ENCODE peak calls at places on chromosomes 5 and 9, in four cellular contexts. One of them, this sample, is unnamed.

GRCh38 chr5:55232985-55233928 is at the start of gene CCNO:
- DNase-seq in Peyer's patch: peak; percentile 76
- DNase-seq in suprapubic skin: peak; percentile 70
- DNase-seq in PC-3: peak; percentile 84
- DNase-seq in this sample: peak; percentile 76

GRCh38 chr5:175002128-175002527 is 277.7 kb downstream of the MSX2 start:
- DNase-seq in Peyer's patch: no peak
- DNase-seq in suprapubic skin: no peak
- DNase-seq in PC-3: no peak
- DNase-seq in this sample: no peak

GRCh38 chr9:107983191-107983603 is 493.6 kb upstream of the KLF4 start:
- DNase-seq in Peyer's patch: no peak
- DNase-seq in suprapubic skin: no peak
- DNase-seq in PC-3: peak; percentile 17
- DNase-seq in this sample: no peak

GRCh38 chr9:125908138-125908537 is 161.0 kb downstream of the PBX3 start:
- DNase-seq in Peyer's patch: no peak
- DNase-seq in suprapubic skin: no peak
- DNase-seq in PC-3: no peak
- DNase-seq in this sample: no peak

GRCh38 chr5:95673076-95673475 is 9.7 kb downstream of the SPATA9 start:
- DNase-seq in Peyer's patch: no peak
- DNase-seq in suprapubic skin: no peak
- DNase-seq in PC-3: no peak
- DNase-seq in this sample: no peak

GRCh38 chr9:69215774-69216482 is 41.9 kb downstream of the TJP2 start:
- DNase-seq in Peyer's patch: no peak
- DNase-seq in suprapubic skin: no peak
- DNase-seq in PC-3: no peak
- DNase-seq in this sample: no peak

GRCh38 chr5:62305358-62305714 is 670 bp upstream of the KIF2A start:
- DNase-seq in Peyer's patch: no peak
- DNase-seq in suprapubic skin: no peak
- DNase-seq in PC-3: no peak
- DNase-seq in this sample: no peak

GRCh38 chr5:43711496-43711895 is 108.5 kb downstream of the NNT start:
- DNase-seq in Peyer's patch: no peak
- DNase-seq in suprapubic skin: no peak
- DNase-seq in PC-3: peak; percentile 59
- DNase-seq in this sample: no peak

GRCh38 chr5:180154821-180155220 is 54.2 kb downstream of the RASGEF1C start:
- DNase-seq in Peyer's patch: peak; percentile 18
- DNase-seq in suprapubic skin: no peak
- DNase-seq in PC-3: no peak
- DNase-seq in this sample: peak; percentile 29

GRCh38 chr5:68446487-68446894 is 230.9 kb downstream of the PIK3R1 start:
- DNase-seq in Peyer's patch: no peak
- DNase-seq in suprapubic skin: no peak
- DNase-seq in PC-3: no peak
- DNase-seq in this sample: no peak

GRCh38 chr9:83472221-83472665 is 66.0 kb downstream of the FRMD3 start:
- DNase-seq in Peyer's patch: peak; percentile 74
- DNase-seq in suprapubic skin: no peak
- DNase-seq in PC-3: peak; percentile 91
- DNase-seq in this sample: no peak

GRCh38 chr5:92956886-92957285 is 624.1 kb downstream of the NR2F1-AS1 start:
- DNase-seq in Peyer's patch: no peak
- DNase-seq in suprapubic skin: no peak
- DNase-seq in PC-3: no peak
- DNase-seq in this sample: no peak

GRCh38 chr5:109299557-109299956 is 110.2 kb downstream of the PJA2 start:
- DNase-seq in Peyer's patch: no peak
- DNase-seq in suprapubic skin: no peak
- DNase-seq in PC-3: no peak
- DNase-seq in this sample: no peak

GRCh38 chr5:176436641-176437040 is 11.5 kb upstream of the FAF2 start:
- DNase-seq in Peyer's patch: no peak
- DNase-seq in suprapubic skin: no peak
- DNase-seq in PC-3: peak; percentile 46
- DNase-seq in this sample: no peak

GRCh38 chr9:99352786-99353185 is 130.7 kb downstream of the SEC61B start:
- DNase-seq in Peyer's patch: no peak
- DNase-seq in suprapubic skin: no peak
- DNase-seq in PC-3: no peak
- DNase-seq in this sample: no peak

GRCh38 chr5:89534331-89534730 is 651.3 kb upstream of the MEF2C start:
- DNase-seq in Peyer's patch: no peak
- DNase-seq in suprapubic skin: no peak
- DNase-seq in PC-3: no peak
- DNase-seq in this sample: no peak

GRCh38 chr5:145681216-145681615 is 153.9 kb downstream of the PRELID2 start:
- DNase-seq in Peyer's patch: no peak
- DNase-seq in suprapubic skin: no peak
- DNase-seq in PC-3: no peak
- DNase-seq in this sample: no peak

GRCh38 chr5:10591946-10592345 is 28.1 kb downstream of the ANKRD33B start:
- DNase-seq in Peyer's patch: no peak
- DNase-seq in suprapubic skin: no peak
- DNase-seq in PC-3: peak; percentile 30
- DNase-seq in this sample: no peak

GRCh38 chr5:97181856-97182545 is 1.0 kb downstream of the RIOK2 start:
- DNase-seq in Peyer's patch: no peak
- DNase-seq in suprapubic skin: no peak
- DNase-seq in PC-3: no peak
- DNase-seq in this sample: no peak

GRCh38 chr9:134139081-134139480 is 3.2 kb downstream of the WDR5 start:
- DNase-seq in Peyer's patch: no peak
- DNase-seq in suprapubic skin: no peak
- DNase-seq in PC-3: no peak
- DNase-seq in this sample: no peak

GRCh38 chr5:14265574-14265973 is 122.4 kb downstream of the TRIO start:
- DNase-seq in Peyer's patch: no peak
- DNase-seq in suprapubic skin: no peak
- DNase-seq in PC-3: peak; percentile 98
- DNase-seq in this sample: no peak

GRCh38 chr5:43039468-43040286 is 442 bp downstream of the ANXA2R start:
- DNase-seq in Peyer's patch: peak; percentile 86
- DNase-seq in suprapubic skin: peak; percentile 85
- DNase-seq in PC-3: peak; percentile 84
- DNase-seq in this sample: no peak

DNA sequence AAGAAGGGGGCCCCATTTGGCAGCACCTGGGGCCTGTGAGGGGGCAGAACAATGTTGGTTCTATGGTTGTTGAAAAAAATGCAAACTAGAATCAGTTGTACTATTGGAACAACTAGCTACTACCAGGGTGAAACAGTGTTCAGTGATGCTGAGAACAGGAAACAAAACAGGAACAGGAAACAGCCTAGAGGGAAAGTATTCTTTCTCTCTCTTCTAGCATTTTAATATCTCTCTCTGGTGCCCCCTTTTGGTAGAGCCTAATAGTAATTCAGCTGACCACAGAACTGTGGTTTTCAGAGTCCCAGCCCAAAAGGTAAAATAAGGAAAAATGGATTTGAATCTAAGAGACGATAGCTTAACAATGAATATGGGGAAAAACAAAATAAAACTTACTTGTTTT is 138.0 kb upstream of the KCNN2 start:
- DNase-seq in Peyer's patch: no peak
- DNase-seq in suprapubic skin: no peak
- DNase-seq in PC-3: peak; percentile 58
- DNase-seq in this sample: no peak
- TF ChIP-seq CTCF in Peyer's patch: no peak
- TF ChIP-seq CTCF in suprapubic skin: no peak
- TF ChIP-seq CTCF in PC-3: peak; percentile 60
- TF ChIP-seq CTCF in this sample: peak; percentile 60

GRCh38 chr9:128175743-128176142 is 15.6 kb downstream of the CIZ1 start:
- DNase-seq in Peyer's patch: no peak
- DNase-seq in suprapubic skin: no peak
- DNase-seq in PC-3: no peak
- DNase-seq in this sample: no peak
- TF ChIP-seq CTCF in Peyer's patch: no peak
- TF ChIP-seq CTCF in suprapubic skin: no peak
- TF ChIP-seq CTCF in PC-3: no peak
- TF ChIP-seq CTCF in this sample: no peak

GRCh38 chr5:178854284-178854683 is 5.5 kb upstream of the ZNF354B start:
- DNase-seq in Peyer's patch: no peak
- DNase-seq in suprapubic skin: no peak
- DNase-seq in PC-3: no peak
- DNase-seq in this sample: no peak

GRCh38 chr5:178861627-178862026 is 1.9 kb downstream of the ZNF354B start:
- DNase-seq in Peyer's patch: no peak
- DNase-seq in suprapubic skin: no peak
- DNase-seq in PC-3: no peak
- DNase-seq in this sample: peak; percentile 37

DNA sequence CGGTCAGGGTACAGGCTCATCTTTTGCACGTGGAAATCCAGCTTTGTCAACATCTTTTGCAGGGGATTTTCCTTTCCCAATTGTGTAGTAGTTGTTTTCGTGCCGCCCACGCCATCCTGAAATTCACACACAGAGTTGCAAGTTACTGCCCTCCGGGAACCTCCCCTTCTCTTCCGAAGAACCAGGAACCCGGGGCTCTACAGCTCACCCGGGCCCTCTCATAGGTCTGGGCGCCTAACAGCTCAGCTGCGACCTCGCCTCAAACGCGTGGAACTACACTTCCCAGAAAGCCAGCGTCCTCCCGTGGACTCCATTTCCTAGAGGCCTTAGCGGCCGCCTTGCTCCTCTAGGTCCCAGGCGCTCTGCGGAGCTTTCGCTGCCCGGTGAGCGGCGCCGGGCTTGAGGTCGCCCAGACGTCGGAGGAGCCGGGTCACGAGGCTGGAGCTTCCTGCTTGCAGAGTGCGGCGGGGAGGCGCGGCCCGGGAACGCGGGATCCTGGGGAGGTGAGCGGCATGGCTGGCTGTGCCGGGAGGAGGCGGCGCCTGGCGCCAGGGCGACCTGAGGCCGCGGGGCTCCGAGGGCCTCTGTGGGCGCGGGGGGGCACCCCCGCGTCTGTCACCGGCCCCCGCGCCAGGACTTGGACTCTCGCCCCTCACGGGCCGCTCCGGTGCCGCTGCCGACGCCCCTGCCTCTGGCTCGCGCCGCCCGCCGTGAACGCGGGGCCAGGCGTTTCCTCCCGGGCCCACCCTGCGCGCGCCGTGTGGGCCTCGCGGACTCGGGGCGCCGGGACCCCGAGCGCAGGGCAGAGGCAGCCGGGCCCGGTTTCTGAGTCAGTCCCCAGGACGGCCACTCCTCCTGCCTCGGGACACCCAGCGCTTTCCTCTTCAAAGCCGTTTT is at the start of gene ZNF354B:
- DNase-seq in Peyer's patch: peak; percentile 96
- DNase-seq in suprapubic skin: peak; percentile 93
- DNase-seq in PC-3: peak; percentile 93
- DNase-seq in this sample: peak; percentile 89
- TF ChIP-seq CTCF in Peyer's patch: no peak
- TF ChIP-seq CTCF in suprapubic skin: no peak
- TF ChIP-seq CTCF in PC-3: no peak
- TF ChIP-seq CTCF in this sample: no peak

DNA sequence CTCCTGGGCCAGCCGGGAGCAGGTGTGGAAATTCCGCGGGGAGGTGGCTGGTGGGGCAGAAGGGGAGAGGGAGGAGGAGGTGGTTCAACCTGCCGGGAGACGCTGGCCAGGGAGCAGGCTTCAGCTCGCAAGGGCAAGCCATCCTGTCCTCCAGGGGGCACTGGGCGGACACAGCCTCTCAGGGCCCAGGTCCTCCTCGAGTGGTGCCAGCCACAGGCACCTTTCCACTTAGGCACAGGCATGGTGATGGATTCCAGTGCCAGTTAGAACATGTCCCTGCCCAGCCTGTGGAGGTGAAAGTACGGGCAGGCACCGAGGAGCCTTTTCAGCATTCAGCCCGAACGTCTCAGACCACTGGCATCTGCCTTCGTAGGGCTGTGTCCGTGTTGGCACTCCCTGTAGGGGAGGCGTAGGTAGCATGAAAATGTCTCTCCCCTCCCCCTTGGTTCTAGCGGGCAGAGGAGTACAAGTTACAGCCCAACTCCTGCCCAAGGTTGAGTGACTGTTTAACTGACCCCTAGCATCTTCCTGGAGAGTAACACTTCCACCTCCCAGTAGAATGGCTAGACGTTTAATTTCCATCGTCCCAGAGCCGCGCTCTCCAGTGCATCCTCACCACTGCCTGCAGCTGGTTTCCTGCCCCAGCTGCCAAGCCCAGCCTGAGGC is 48.9 kb downstream of the DAB2IP start:
- DNase-seq in Peyer's patch: peak; percentile 73
- DNase-seq in suprapubic skin: peak; percentile 80
- DNase-seq in PC-3: peak; percentile 55
- DNase-seq in this sample: no peak
- TF ChIP-seq CTCF in Peyer's patch: no peak
- TF ChIP-seq CTCF in suprapubic skin: peak; percentile 39
- TF ChIP-seq CTCF in PC-3: peak; percentile 64
- TF ChIP-seq CTCF in this sample: peak; percentile 61

GRCh38 chr5:135225856-135226560 is 173.0 kb downstream of the MACROH2A1 start:
- DNase-seq in Peyer's patch: peak; percentile 19
- DNase-seq in suprapubic skin: peak; percentile 21
- DNase-seq in PC-3: no peak
- DNase-seq in this sample: no peak
- TF ChIP-seq CTCF in Peyer's patch: no peak
- TF ChIP-seq CTCF in suprapubic skin: no peak
- TF ChIP-seq CTCF in PC-3: no peak
- TF ChIP-seq CTCF in this sample: no peak

GRCh38 chr5:123119334-123119986 is 30.4 kb downstream of the PRDM6 start:
- DNase-seq in Peyer's patch: no peak
- DNase-seq in suprapubic skin: no peak
- DNase-seq in PC-3: no peak
- DNase-seq in this sample: no peak
- TF ChIP-seq CTCF in Peyer's patch: no peak
- TF ChIP-seq CTCF in suprapubic skin: no peak
- TF ChIP-seq CTCF in PC-3: no peak
- TF ChIP-seq CTCF in this sample: no peak

GRCh38 chr5:148311516-148311915 is 707 bp upstream of the SPINK7 start:
- DNase-seq in Peyer's patch: no peak
- DNase-seq in suprapubic skin: no peak
- DNase-seq in PC-3: peak; percentile 23
- DNase-seq in this sample: no peak

GRCh38 chr5:148309019-148309418 is 3.2 kb upstream of the SPINK7 start:
- DNase-seq in Peyer's patch: no peak
- DNase-seq in suprapubic skin: no peak
- DNase-seq in PC-3: no peak
- DNase-seq in this sample: no peak

GRCh38 chr5:148312159-148312558 is at the start of gene SPINK7:
- DNase-seq in Peyer's patch: no peak
- DNase-seq in suprapubic skin: no peak
- DNase-seq in PC-3: peak; percentile 47
- DNase-seq in this sample: no peak

GRCh38 chr5:148309746-148310145 is 2.5 kb upstream of the SPINK7 start:
- DNase-seq in Peyer's patch: no peak
- DNase-seq in suprapubic skin: no peak
- DNase-seq in PC-3: no peak
- DNase-seq in this sample: no peak

GRCh38 chr5:148314187-148314586 is 2.0 kb downstream of the SPINK7 start:
- DNase-seq in Peyer's patch: no peak
- DNase-seq in suprapubic skin: no peak
- DNase-seq in PC-3: peak; percentile 70
- DNase-seq in this sample: no peak
- TF ChIP-seq CTCF in Peyer's patch: no peak
- TF ChIP-seq CTCF in suprapubic skin: no peak
- TF ChIP-seq CTCF in PC-3: peak; percentile 64
- TF ChIP-seq CTCF in this sample: no peak

GRCh38 chr5:170413897-170414296 is 24.7 kb upstream of the KCNMB1 start:
- DNase-seq in Peyer's patch: no peak
- DNase-seq in suprapubic skin: no peak
- DNase-seq in PC-3: no peak
- DNase-seq in this sample: no peak
- TF ChIP-seq CTCF in Peyer's patch: no peak
- TF ChIP-seq CTCF in suprapubic skin: no peak
- TF ChIP-seq CTCF in PC-3: no peak
- TF ChIP-seq CTCF in this sample: no peak

GRCh38 chr9:132207839-132208615 is 46.2 kb downstream of the NTNG2 start:
- DNase-seq in Peyer's patch: no peak
- DNase-seq in suprapubic skin: no peak
- DNase-seq in PC-3: no peak
- DNase-seq in this sample: no peak
- TF ChIP-seq CTCF in Peyer's patch: no peak
- TF ChIP-seq CTCF in suprapubic skin: no peak
- TF ChIP-seq CTCF in PC-3: no peak
- TF ChIP-seq CTCF in this sample: no peak